ENCODE peak calls at places on chromosomes 6 and 20, in ten cellular contexts. I is testis, R is MCF 10A, H is choroid plexus epithelial cell, S is astrocyte of the cerebellum, W is endodermal cell, T is upper lobe of right lung, O is epithelial cell of esophagus, V is AG10803, B is glutamatergic neuron. E is an unnamed sample.

GRCh38 chr20:22382742-22383141 is 201.6 kb downstream of the FOXA2 start:
- DNase-seq in O (peak), T (no peak), B (no peak), S (no peak), I (no peak), W (no peak), R (peak), H (peak), V (peak), E (no peak)

GRCh38 chr20:37319120-37319717 is 26.7 kb upstream of the SRC start:
- DNase-seq in I (no peak), O (peak), W (peak), S (peak), V (peak), H (peak), R (no peak), T (peak), B (no peak), E (peak)

GRCh38 chr6:40819182-40819834 is 219.7 kb downstream of the UNC5CL start:
- DNase-seq in H (no peak), W (no peak), B (no peak), T (peak), O (no peak), S (no peak), V (peak), R (no peak), I (no peak), E (no peak)

GRCh38 chr6:118297821-118298220 is 250.3 kb upstream of the PLN start:
- DNase-seq in R (no peak), H (no peak), O (no peak), I (no peak), B (no peak), V (no peak), T (no peak), W (no peak), S (no peak), E (no peak)

GRCh38 chr20:10696650-10697049 is 22.9 kb upstream of the JAG1 start:
- DNase-seq in W (peak), S (no peak), R (no peak), H (no peak), V (no peak), T (no peak), B (peak), O (no peak), I (peak), E (no peak)

GRCh38 chr20:51366155-51366886 is 176.2 kb downstream of the NFATC2 start:
- DNase-seq in V (peak), B (no peak), W (no peak), O (peak), I (no peak), H (peak), T (no peak), S (peak), R (peak), E (peak)

GRCh38 chr6:156250593-156250992 is 526.6 kb upstream of the ARID1B start:
- DNase-seq in S (no peak), T (no peak), I (no peak), B (no peak), H (no peak), V (no peak), O (peak), W (no peak), R (no peak), E (no peak)

GRCh38 chr6:98836025-98836961 is 1.9 kb downstream of the POU3F2 start:
- DNase-seq in W (no peak), H (no peak), I (no peak), B (peak), O (no peak), R (no peak), V (no peak), T (no peak), S (no peak), E (no peak)

GRCh38 chr20:19735446-19735845 is 22.6 kb upstream of the RIN2 start:
- DNase-seq in B (peak), W (peak), S (peak), V (peak), O (peak), I (peak), T (no peak), H (peak), R (peak), E (peak)

DNA sequence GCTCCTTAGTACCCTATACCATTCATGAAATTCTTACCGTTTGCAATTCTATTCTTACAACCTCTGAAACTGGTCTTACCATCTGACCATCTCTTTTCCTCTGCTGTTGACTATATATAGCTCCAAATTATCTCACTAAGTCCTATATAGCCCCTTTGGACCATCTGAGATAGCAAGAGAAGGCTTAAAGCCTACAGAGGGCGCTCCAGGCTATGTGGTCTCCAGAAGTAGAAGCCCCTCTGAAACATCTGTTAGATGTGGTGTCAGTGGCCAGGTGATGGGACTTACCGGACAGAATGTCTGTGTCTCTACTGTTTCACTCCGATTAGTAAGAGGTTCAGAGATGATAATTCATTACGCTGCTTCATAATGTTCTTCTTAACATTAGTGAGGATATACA is 140.7 kb upstream of the BMP2 start:
- DNase-seq in R (no peak), O (no peak), V (no peak), I (no peak), W (peak), T (no peak), S (no peak), B (no peak), H (no peak), E (no peak)
- TF ChIP-seq CTCF in R (no peak), O (no peak), V (no peak), I (no peak), W (peak), T (no peak), S (no peak), B (no peak), H (peak), E (no peak)

GRCh38 chr20:41352106-41352505 is 11.5 kb downstream of the LPIN3 start:
- DNase-seq in T (no peak), W (peak), B (no peak), S (no peak), H (no peak), I (no peak), V (no peak), R (no peak), O (no peak), E (no peak)
- TF ChIP-seq CTCF in T (no peak), W (peak), B (peak), S (peak), H (peak), I (no peak), V (peak), R (no peak), O (no peak), E (no peak)

GRCh38 chr6:162337412-162337811 is 390.2 kb downstream of the PRKN start:
- DNase-seq in H (no peak), B (no peak), T (no peak), O (no peak), R (no peak), I (no peak), W (no peak), S (no peak), V (no peak), E (no peak)

GRCh38 chr6:162344301-162344700 is 383.3 kb downstream of the PRKN start:
- DNase-seq in R (no peak), O (no peak), W (no peak), B (no peak), T (no peak), S (no peak), I (no peak), H (no peak), V (peak), E (no peak)

GRCh38 chr6:162344935-162345599 is 382.5 kb downstream of the PRKN start:
- DNase-seq in T (no peak), B (no peak), V (peak), H (peak), S (no peak), W (no peak), O (peak), I (no peak), R (peak), E (no peak)

GRCh38 chr6:162343902-162344226 is 383.7 kb downstream of the PRKN start:
- DNase-seq in O (no peak), W (no peak), R (peak), B (no peak), T (no peak), I (no peak), V (peak), H (no peak), S (peak), E (no peak)

GRCh38 chr6:162343196-162343901 is 384.2 kb downstream of the PRKN start:
- DNase-seq in O (no peak), T (no peak), S (no peak), V (no peak), I (no peak), B (no peak), H (no peak), R (peak), W (no peak), E (no peak)
- TF ChIP-seq CTCF in O (no peak), T (no peak), S (no peak), V (no peak), I (no peak), B (peak), H (peak), R (no peak), W (peak), E (no peak)

GRCh38 chr6:104771258-104771832 is 88.4 kb downstream of the HACE1 start:
- DNase-seq in R (peak), S (peak), B (no peak), O (peak), H (peak), V (peak), W (no peak), I (no peak), T (no peak), E (peak)
- TF ChIP-seq CTCF in R (peak), S (peak), B (peak), O (peak), H (peak), V (peak), W (peak), I (peak), T (peak), E (peak)

GRCh38 chr6:33841070-33841469 is 37.3 kb upstream of the MLN start:
- DNase-seq in B (no peak), V (no peak), W (no peak), O (no peak), R (no peak), H (no peak), S (no peak), T (no peak), I (no peak), E (no peak)
- TF ChIP-seq CTCF in B (no peak), V (no peak), W (no peak), O (no peak), R (no peak), H (no peak), S (no peak), T (no peak), I (no peak), E (peak)

GRCh38 chr6:169950558-169950957 is 199.1 kb downstream of the ERMARD start:
- DNase-seq in I (no peak), B (no peak), R (peak), T (no peak), H (peak), S (no peak), O (peak), W (peak), V (peak), E (no peak)
- TF ChIP-seq CTCF in I (no peak), B (no peak), R (no peak), T (peak), H (peak), S (peak), O (peak), W (peak), V (peak), E (no peak)

DNA sequence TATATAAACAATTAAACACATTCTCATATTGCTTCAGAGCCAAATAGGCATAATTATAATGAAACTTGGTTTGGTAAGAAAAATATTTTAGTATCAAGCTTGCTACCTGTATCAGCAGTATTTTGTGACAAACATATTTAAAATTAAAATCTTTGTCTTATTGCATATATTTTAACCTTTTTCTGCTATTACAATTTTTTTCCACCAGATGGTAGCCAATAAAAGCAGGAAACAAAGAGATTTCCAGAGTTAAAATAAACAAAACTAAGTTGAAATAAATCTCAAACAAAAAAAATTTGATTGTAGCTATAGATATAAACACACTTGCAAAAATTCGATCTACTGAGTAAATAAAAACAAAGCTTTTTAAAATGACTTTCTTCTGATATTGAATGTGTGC is 491.3 kb upstream of the GJE1 start:
- DNase-seq in I (no peak), R (no peak), T (no peak), V (no peak), H (peak), O (no peak), S (no peak), W (no peak), B (no peak), E (peak)
- TF ChIP-seq CTCF in I (no peak), R (no peak), T (no peak), V (no peak), H (peak), O (no peak), S (no peak), W (no peak), B (no peak), E (peak)

DNA sequence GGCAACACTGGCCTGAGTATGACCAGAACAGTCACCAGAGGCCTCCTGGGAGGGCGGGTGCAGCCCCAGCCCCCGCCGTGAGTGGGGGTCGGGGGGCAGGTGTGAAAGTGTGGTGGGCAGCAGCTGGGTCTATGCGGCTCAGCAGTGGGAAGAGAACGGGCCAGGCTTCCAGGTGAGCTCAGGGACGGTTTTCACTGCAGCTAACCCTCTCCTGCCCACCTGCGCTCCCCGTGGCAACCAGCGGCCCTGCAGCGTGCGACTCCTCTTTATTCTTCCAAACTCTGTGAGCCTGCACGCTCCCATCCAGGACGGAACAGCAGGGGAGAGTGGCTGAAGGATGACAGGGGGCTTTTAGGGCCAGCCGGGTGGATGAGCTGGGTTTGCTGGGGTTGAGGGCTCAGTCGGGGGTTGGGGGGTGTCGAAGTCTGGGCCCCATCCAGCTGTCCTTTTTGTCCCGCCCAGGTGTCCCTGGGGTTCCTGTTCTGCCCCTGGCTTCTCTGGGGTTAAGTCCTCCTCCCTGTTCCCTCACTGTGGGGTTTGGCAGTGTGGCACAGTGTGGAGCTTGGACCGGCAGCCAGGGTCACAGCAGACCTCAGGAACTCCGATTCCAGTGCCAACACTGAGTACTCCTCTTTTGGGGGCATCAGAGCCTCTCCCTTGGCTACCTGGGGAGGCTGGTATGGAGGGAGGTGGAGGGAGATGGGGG is 859 bp upstream of the BIRC7 start:
- DNase-seq in B (peak), I (no peak), H (no peak), O (peak), W (peak), V (no peak), S (no peak), R (peak), T (no peak), E (no peak)
- TF ChIP-seq CTCF in B (peak), I (peak), H (peak), O (peak), W (peak), V (peak), S (peak), R (peak), T (peak), E (peak)

E was measured in fibroblast of the aortic adventitia.